ENCODE peak calls at places on chromosomes 2 and 18, in nine cellular contexts. M is hepatocyte; K is A172; E is chondrocyte; U is adrenal gland; V is Caki2; Z is mammary epithelial cell; O is GM23248; L is activated naive CD8-positive, alpha-beta T cell treated with anti-CD3 and anti-CD28 coated beads for 36 hours. C is an unnamed sample.

GRCh38 chr2:209872675-209873074 is 101.0 kb downstream of the UNC80 start:
- DNase-seq in M (peak), K (peak), E (no peak), U (peak), V (peak), Z (no peak), O (no peak), L (no peak), C (peak)

GRCh38 chr2:3481011-3481400 is 38.3 kb downstream of the ADI1 start:
- DNase-seq in M (no peak), K (no peak), E (no peak), U (no peak), V (no peak), Z (no peak), O (no peak), L (no peak), C (no peak)

GRCh38 chr18:75553021-75553420 is 125.5 kb upstream of the SMIM21 start:
- DNase-seq in M (no peak), K (no peak), E (no peak), U (no peak), V (no peak), Z (no peak), O (no peak), L (no peak), C (no peak)

GRCh38 chr2:144152817-144153271 is 367.1 kb downstream of the ZEB2 start:
- DNase-seq in M (peak), K (peak), E (no peak), U (peak), V (no peak), Z (no peak), O (peak), L (no peak), C (peak)

GRCh38 chr18:55419939-55420664 is 167.9 kb downstream of the TCF4 start:
- DNase-seq in M (no peak), K (no peak), E (no peak), U (no peak), V (no peak), Z (no peak), O (peak), L (no peak), C (peak)

GRCh38 chr2:27408601-27409320 is 630 bp downstream of the PPM1G start:
- DNase-seq in M (no peak), K (no peak), E (no peak), U (peak), V (peak), Z (peak), O (peak), L (peak), C (peak)

GRCh38 chr2:182359027-182360011 is 67.5 kb downstream of the PDE1A start:
- DNase-seq in M (no peak), K (no peak), E (no peak), U (no peak), V (no peak), Z (no peak), O (no peak), L (no peak), C (peak)

GRCh38 chr2:12678189-12678588 is 38.5 kb upstream of the TRIB2 start:
- DNase-seq in M (no peak), K (no peak), E (no peak), U (no peak), V (no peak), Z (no peak), O (no peak), L (no peak), C (no peak)

GRCh38 chr2:3587432-3587831 is 7.5 kb upstream of the COLEC11 start:
- DNase-seq in M (no peak), K (no peak), E (no peak), U (no peak), V (no peak), Z (no peak), O (no peak), L (no peak), C (no peak)

GRCh38 chr2:42925742-42926437 is 133.5 kb upstream of the HAAO start:
- DNase-seq in M (no peak), K (no peak), E (no peak), U (no peak), V (no peak), Z (no peak), O (peak), L (no peak), C (no peak)

GRCh38 chr2:219575566-219576504 is 3.7 kb downstream of the INHA start:
- DNase-seq in M (no peak), K (no peak), E (no peak), U (no peak), V (no peak), Z (no peak), O (no peak), L (no peak), C (no peak)

GRCh38 chr2:212052412-212053159 is 486.0 kb downstream of the ERBB4 start:
- DNase-seq in M (no peak), K (peak), E (no peak), U (no peak), V (no peak), Z (peak), O (no peak), L (no peak), C (peak)

GRCh38 chr2:162888641-162889040 is 50.1 kb upstream of the KCNH7 start:
- DNase-seq in M (no peak), K (no peak), E (no peak), U (no peak), V (no peak), Z (no peak), O (peak), L (no peak), C (peak)

GRCh38 chr2:237657063-237657462 is 29.7 kb downstream of the LRRFIP1 start:
- DNase-seq in M (no peak), K (no peak), E (no peak), U (no peak), V (no peak), Z (no peak), O (no peak), L (no peak), C (no peak)

C was measured in M059J.